ENCODE peak calls at places on chromosome 16, in five cellular contexts. Z is body of pancreas, R is mesendoderm, Q is pancreas, N is heart left ventricle. I is an unnamed sample. For H3K4me1 and H3K36me3, the result is how much of the 10 kb centered on the place peaks cover.

GRCh38 chr16:78761427-78761826 is 662.0 kb downstream of the WWOX start:
- DNase-seq in Q (no peak), Z (no peak), R (peak), N (no peak), I (no peak)

GRCh38 chr16:23679274-23679985 is 741 bp downstream of the PLK1 start:
- DNase-seq in N (no peak), Z (no peak), R (peak), Q (no peak), I (peak)

GRCh38 chr16:3912897-3913296 is 32.4 kb upstream of the CREBBP start:
- DNase-seq in N (no peak), R (no peak), Q (peak), Z (no peak), I (no peak)

GRCh38 chr16:61946019-61946418 is 90.2 kb downstream of the CDH8 start:
- DNase-seq in Q (no peak), N (no peak), R (peak), Z (no peak), I (no peak)

GRCh38 chr16:4614571-4615388 is at the start of gene UBALD1:
- DNase-seq in N (peak), Q (peak), Z (peak), R (peak), I (peak)

GRCh38 chr16:84084570-84085270 is 32.0 kb downstream of the MBTPS1 start:
- DNase-seq in Z (peak), R (peak), Q (peak), N (peak), I (peak)

GRCh38 chr16:66481081-66481942 is 54.2 kb downstream of the BEAN1 start:
- DNase-seq in Q (no peak), R (no peak), Z (no peak), N (no peak), I (no peak)

GRCh38 chr16:29809850-29810698 is 1.9 kb upstream of the PRRT2 start:
- DNase-seq in Q (no peak), Z (no peak), R (peak), N (no peak), I (no peak)

GRCh38 chr16:86222965-86223551 is 287.3 kb upstream of the FOXF1 start:
- DNase-seq in N (no peak), Z (no peak), Q (no peak), R (no peak), I (peak)

GRCh38 chr16:51009359-51009758 is 141.7 kb downstream of the SALL1 start:
- DNase-seq in Q (no peak), Z (no peak), N (no peak), R (no peak), I (no peak)

GRCh38 chr16:82562183-82562677 is 64.5 kb upstream of the CDH13 start:
- DNase-seq in R (no peak), N (no peak), Q (no peak), Z (no peak), I (no peak)

GRCh38 chr16:80852261-80852872 is 48.0 kb upstream of the CDYL2 start:
- DNase-seq in Z (no peak), Q (no peak), R (peak), N (no peak), I (peak)

GRCh38 chr16:3266873-3267537 is 10.6 kb upstream of the MEFV start:
- DNase-seq in Q (peak), N (no peak), R (peak), Z (no peak), I (peak)

GRCh38 chr16:25676820-25677219 is 14.9 kb upstream of the HS3ST4 start:
- DNase-seq in Q (no peak), Z (no peak), N (no peak), R (no peak), I (no peak)

GRCh38 chr16:46519063-46519462 is 102.1 kb downstream of the SHCBP1 start:
- DNase-seq in Z (no peak), R (no peak), N (no peak), Q (no peak), I (no peak)

GRCh38 chr16:89324056-89325010 is 106.8 kb downstream of the ZNF778 start:
- DNase-seq in R (no peak), N (no peak), Z (peak), Q (no peak), I (no peak)

GRCh38 chr16:50271148-50272041 is 5.0 kb downstream of the ADCY7 start:
- DNase-seq in Q (peak), R (no peak), Z (no peak), N (no peak), I (no peak)

GRCh38 chr16:48049832-48050231 is 106.0 kb downstream of the ABCC12 start:
- DNase-seq in Z (no peak), R (peak), Q (no peak), N (no peak), I (no peak)

GRCh38 chr16:30786936-30787612 is at the start of gene ZNF629:
- DNase-seq in Z (peak), Q (peak), N (peak), R (peak), I (peak)

GRCh38 chr16:2514333-2515179 is 804 bp downstream of the ATP6V0C start:
- DNase-seq in R (peak), Z (peak), Q (peak), N (no peak), I (peak)

GRCh38 chr16:50011707-50012106 is 13.3 kb upstream of the CNEP1R1 start:
- DNase-seq in R (no peak), Z (no peak), Q (no peak), N (no peak), I (no peak)

GRCh38 chr16:55701442-55702319 is 45.9 kb downstream of the SLC6A2 start:
- DNase-seq in N (peak), Q (peak), Z (peak), R (peak), I (peak)

GRCh38 chr16:57600048-57600835 is 28.2 kb upstream of the ADGRG1 start:
- DNase-seq in N (peak), R (peak), Z (peak), Q (peak), I (peak)

GRCh38 chr16:83730812-83731211 is 77.0 kb upstream of the HSBP1 start:
- DNase-seq in R (no peak), N (no peak), Q (no peak), Z (no peak), I (no peak)

GRCh38 chr16:28891964-28892890 is 13.9 kb downstream of the ATP2A1 start:
- DNase-seq in Z (no peak), N (no peak), Q (no peak), R (no peak), I (no peak)

GRCh38 chr16:88856122-88856827 is 472 bp downstream of the GALNS start:
- DNase-seq in Z (no peak), N (no peak), R (peak), Q (no peak), I (no peak)

GRCh38 chr16:65309294-65309850 is 187.5 kb upstream of the CDH11 start:
- DNase-seq in R (no peak), Q (no peak), N (no peak), Z (no peak), I (no peak)

GRCh38 chr16:57526498-57526897 is 9.9 kb downstream of the CCDC102A start:
- DNase-seq in N (no peak), Q (peak), R (no peak), Z (no peak), I (no peak)

GRCh38 chr16:19289805-19290490 is 4.4 kb downstream of the CLEC19A start:
- DNase-seq in N (no peak), Z (peak), R (peak), Q (no peak), I (no peak)

GRCh38 chr16:66490774-66491715 is 58.9 kb downstream of the TK2 start:
- DNase-seq in R (no peak), N (no peak), Q (peak), Z (no peak), I (no peak)

GRCh38 chr16:68658258-68658973 is 13.3 kb downstream of the CDH3 start:
- DNase-seq in N (no peak), R (peak), Z (no peak), Q (no peak), I (peak)

GRCh38 chr16:73315645-73316044 is 267.7 kb upstream of the ZFHX3 start:
- DNase-seq in R (no peak), N (no peak), Z (no peak), Q (no peak), I (no peak)
- H3K4me1 ChIP-seq in R (under half), N (under half), Z (under half), Q (under half), I (under half)

DNA sequence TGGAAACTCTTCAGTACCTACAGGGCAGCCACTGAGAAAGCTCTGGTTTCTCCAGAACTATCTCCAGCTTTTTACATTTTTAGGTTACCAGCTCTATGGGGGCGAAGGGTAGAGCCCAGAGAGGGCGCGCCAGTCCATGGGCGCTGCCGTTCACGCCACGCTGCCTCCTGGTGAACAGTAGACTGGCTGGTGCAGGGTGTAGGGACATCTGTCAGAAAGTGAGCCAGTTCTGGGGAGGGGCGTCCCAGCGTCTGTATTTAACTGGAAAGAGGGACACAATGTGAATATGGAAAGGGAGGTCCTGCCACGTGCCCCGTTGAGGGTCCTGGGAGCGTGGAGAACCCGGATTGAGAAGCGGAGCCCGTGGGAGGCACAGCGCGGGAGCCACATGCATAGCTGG is 16.4 kb upstream of the CLEC18A start:
- DNase-seq in N (no peak), Q (no peak), Z (no peak), R (no peak), I (no peak)
- H3K36me3 ChIP-seq in N (under half), Q (under half), Z (half or more), R (under half), I (under half)

GRCh38 chr16:20906225-20906870 is 5.8 kb downstream of the LYRM1 start:
- DNase-seq in Z (no peak), N (no peak), R (no peak), Q (no peak), I (no peak)
- H3K4me1 ChIP-seq in Z (half or more), N (half or more), R (under half), Q (under half), I (half or more)

GRCh38 chr16:75644240-75645012 is 3.0 kb downstream of the KARS1 start:
- DNase-seq in N (no peak), R (peak), Z (no peak), Q (no peak), I (no peak)

DNA sequence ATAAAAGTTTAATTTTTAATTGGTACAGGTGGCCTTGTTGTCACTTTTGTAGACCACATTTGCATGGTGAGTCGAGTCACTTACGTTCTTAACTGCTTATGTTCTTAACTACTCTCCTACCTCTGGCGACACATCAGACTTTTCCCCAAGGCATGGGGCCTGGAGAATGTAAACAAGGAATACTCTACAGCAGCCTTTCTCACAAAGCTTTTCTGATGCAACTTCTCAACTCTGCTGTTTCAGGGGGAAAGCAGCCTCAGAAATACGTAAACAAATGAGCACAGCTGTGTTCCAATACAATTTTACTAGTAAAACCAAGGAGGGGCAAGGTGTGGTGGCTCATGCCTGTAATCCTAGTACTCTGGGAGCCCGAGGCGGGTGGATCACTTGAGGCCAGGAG is 6.9 kb downstream of the KARS1 start:
- DNase-seq in R (peak), N (no peak), Q (no peak), Z (no peak), I (no peak)
- H3K36me3 ChIP-seq in R (under half), N (under half), Q (under half), Z (under half), I (under half)

DNA sequence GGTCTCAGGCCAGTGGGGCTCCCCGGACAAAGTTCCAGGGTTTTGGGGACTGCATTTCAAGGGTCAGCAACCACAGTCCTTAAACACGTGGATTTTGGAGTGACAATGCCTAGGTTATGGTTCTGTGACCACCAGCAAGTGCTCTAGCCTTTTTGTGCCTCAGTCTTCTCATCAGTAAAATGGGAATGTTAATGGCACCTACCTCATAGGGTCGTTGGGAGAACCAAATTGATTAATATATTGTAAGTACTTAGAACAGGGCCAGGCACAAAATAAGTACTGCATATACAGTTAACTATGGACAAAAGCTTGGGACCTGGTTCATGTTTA is 13.8 kb downstream of the IL4R start:
- DNase-seq in Z (no peak), N (no peak), Q (no peak), R (no peak), I (no peak)
- H3K4me1 ChIP-seq in Z (under half), N (half or more), Q (under half), R (under half), I (under half)

I was measured in hepatocyte.